ENCODE peak calls at places on chromosome 18, in four cellular contexts. B, J, S and U are unnamed samples.

GRCh38 chr18:55372205-55372604 is 215.8 kb downstream of the TCF4 start:
- DNase-seq in B (no peak), S (no peak), J (no peak), U (no peak)

GRCh38 chr18:24515721-24516120 is 55.3 kb downstream of the HRH4 start:
- DNase-seq in J (no peak), S (no peak), B (no peak), U (no peak)

GRCh38 chr18:74396252-74397204 is 60.6 kb downstream of the DIPK1C start:
- DNase-seq in S (no peak), B (no peak), J (no peak), U (no peak)

GRCh38 chr18:54453996-54454395 is 96.3 kb downstream of the C18orf54 start:
- DNase-seq in S (no peak), B (no peak), J (no peak), U (no peak)

GRCh38 chr18:78788161-78788560 is 191.5 kb upstream of the SALL3 start:
- DNase-seq in J (no peak), B (no peak), S (no peak), U (no peak)

GRCh38 chr18:22556271-22556990 is 138.7 kb upstream of the CTAGE1 start:
- DNase-seq in B (no peak), J (peak), S (no peak), U (no peak)

GRCh38 chr18:31185551-31185950 is 22.9 kb upstream of the DSC1 start:
- DNase-seq in B (no peak), S (no peak), J (peak), U (no peak)

GRCh38 chr18:44579745-44580144 is 100.9 kb upstream of the SETBP1 start:
- DNase-seq in J (no peak), B (no peak), S (no peak), U (no peak)

GRCh38 chr18:13112982-13113381 is 105.6 kb upstream of the LDLRAD4 start:
- DNase-seq in J (peak), B (peak), S (no peak), U (no peak)

GRCh38 chr18:30623401-30624065 is 419.0 kb downstream of the DSC3 start:
- DNase-seq in S (no peak), B (no peak), J (peak), U (no peak)

GRCh38 chr18:79164696-79165095 is 95.5 kb downstream of the ATP9B start:
- DNase-seq in S (no peak), J (no peak), B (peak), U (no peak)

GRCh38 chr18:79611040-79611681 is 68.4 kb upstream of the CTDP1 start:
- DNase-seq in J (peak), S (no peak), B (peak), U (no peak)

GRCh38 chr18:74519320-74520095 is 14.8 kb upstream of the CNDP1 start:
- DNase-seq in B (no peak), J (no peak), S (no peak), U (no peak)

GRCh38 chr18:9862686-9863085 is 23.1 kb upstream of the TXNDC2 start:
- DNase-seq in B (no peak), J (no peak), S (no peak), U (no peak)

GRCh38 chr18:74073957-74074356 is 73.7 kb downstream of the FBXO15 start:
- DNase-seq in J (no peak), B (no peak), S (no peak), U (no peak)

GRCh38 chr18:13284330-13285027 is 65.9 kb downstream of the LDLRAD4 start:
- DNase-seq in J (no peak), S (no peak), B (no peak), U (no peak)

GRCh38 chr18:2891526-2892431 is 45.0 kb downstream of the EMILIN2 start:
- DNase-seq in B (no peak), S (no peak), J (no peak), U (no peak)

GRCh38 chr18:386950-387349 is 113.6 kb downstream of the COLEC12 start:
- DNase-seq in S (no peak), B (no peak), J (no peak), U (no peak)

GRCh38 chr18:8657873-8658521 is 47.4 kb upstream of the MTCL1 start:
- DNase-seq in S (no peak), J (peak), B (peak), U (no peak)

DNA sequence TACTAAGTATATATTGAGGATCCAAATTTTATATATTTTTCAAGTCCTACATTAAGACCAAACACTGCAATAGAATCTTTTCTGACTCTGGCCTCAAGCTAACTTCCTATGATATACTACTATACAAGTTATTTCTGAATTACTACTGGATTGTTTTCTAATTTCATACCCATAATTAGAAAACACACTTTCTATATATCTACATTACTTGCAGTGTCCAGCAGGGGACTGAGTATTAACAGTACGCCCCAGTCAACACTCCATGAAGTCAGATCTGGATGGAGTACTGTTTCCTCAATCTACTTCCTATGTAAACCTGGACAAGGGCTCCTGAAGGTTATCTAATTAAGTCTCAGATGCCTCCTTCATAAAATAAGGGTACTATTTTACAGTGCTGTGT is 26.5 kb downstream of the RMP24 start:
- DNase-seq in J (no peak), S (no peak), B (no peak), U (no peak)
- TF ChIP-seq CTCF in J (peak), S (peak), B (peak), U (peak)

GRCh38 chr18:70414315-70414714 is 125.5 kb downstream of the SOCS6 start:
- DNase-seq in J (no peak), S (no peak), B (no peak), U (no peak)

GRCh38 chr18:70415823-70416488 is 127.1 kb downstream of the SOCS6 start:
- DNase-seq in B (peak), J (no peak), S (no peak), U (no peak)

GRCh38 chr18:70411307-70411706 is 122.5 kb downstream of the SOCS6 start:
- DNase-seq in S (no peak), J (no peak), B (no peak), U (no peak)

GRCh38 chr18:70413455-70413854 is 124.6 kb downstream of the SOCS6 start:
- DNase-seq in J (no peak), S (no peak), B (peak), U (no peak)

DNA sequence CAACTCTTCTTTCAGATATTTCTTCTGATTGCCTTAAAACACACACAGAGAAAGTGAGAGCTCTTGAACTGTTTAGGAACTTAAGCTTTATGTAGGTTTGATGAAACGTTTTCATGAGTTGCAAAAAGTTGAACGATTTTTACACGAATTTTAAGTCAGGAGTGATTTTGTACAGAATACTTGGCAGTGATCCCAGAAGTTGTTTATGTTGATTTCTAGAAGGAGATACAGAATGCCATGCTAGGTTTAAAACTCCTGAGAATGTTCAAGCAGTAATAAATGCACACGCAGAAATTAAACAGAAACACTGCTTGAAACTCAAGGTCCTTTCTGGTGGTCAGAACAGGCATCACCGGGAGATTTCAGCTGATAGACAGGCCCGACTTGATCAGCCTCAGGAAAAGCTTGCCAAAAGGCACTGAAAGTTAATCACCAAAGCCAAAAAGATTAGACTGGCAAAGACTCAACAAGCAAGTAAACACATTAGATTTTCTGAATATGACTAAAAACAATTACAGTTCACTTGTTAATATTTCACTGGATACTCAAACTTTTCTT is 123.1 kb downstream of the SOCS6 start:
- DNase-seq in J (no peak), B (no peak), S (no peak), U (no peak)
- TF ChIP-seq CTCF in J (no peak), B (no peak), S (no peak), U (no peak)

DNA sequence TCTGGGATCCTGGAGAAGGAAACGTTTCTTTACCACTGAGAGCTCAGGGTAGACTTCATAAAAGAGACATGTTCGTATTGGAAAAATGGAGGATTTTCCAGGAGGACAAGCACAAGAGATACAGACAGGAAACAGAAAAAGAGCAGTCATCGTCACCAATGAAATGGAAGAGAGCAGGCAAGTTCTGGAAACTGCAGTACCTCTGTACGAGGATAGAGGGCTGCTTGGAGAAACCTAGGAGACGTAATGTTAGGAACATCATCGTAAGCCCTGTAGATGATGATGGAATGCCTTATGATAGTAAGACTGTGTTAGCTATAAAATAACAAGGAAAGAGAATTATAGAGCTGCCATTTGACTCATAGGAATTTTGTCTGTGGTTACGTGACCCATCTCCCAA is 121.1 kb upstream of the KLHL14 start:
- DNase-seq in S (no peak), J (no peak), B (no peak), U (no peak)
- TF ChIP-seq CTCF in S (no peak), J (peak), B (no peak), U (no peak)

GRCh38 chr18:77705301-77705700 is 455.7 kb downstream of the GALR1 start:
- DNase-seq in S (no peak), B (no peak), J (no peak), U (no peak)

GRCh38 chr18:77709107-77709506 is 459.5 kb downstream of the GALR1 start:
- DNase-seq in S (no peak), B (no peak), J (no peak), U (no peak)

GRCh38 chr18:77716282-77716681 is 466.6 kb downstream of the GALR1 start:
- DNase-seq in B (no peak), J (no peak), S (no peak), U (no peak)

GRCh38 chr18:77714716-77715115 is 465.1 kb downstream of the GALR1 start:
- DNase-seq in J (no peak), S (no peak), B (no peak), U (no peak)

GRCh38 chr18:77711096-77711495 is 461.4 kb downstream of the GALR1 start:
- DNase-seq in J (no peak), S (no peak), B (no peak), U (no peak)
- TF ChIP-seq CTCF in J (peak), S (no peak), B (peak), U (no peak)

GRCh38 chr18:46718501-46719341 is 38.1 kb downstream of the ST8SIA5 start:
- DNase-seq in J (peak), B (peak), S (no peak), U (no peak)

GRCh38 chr18:46720092-46720491 is 36.8 kb downstream of the ST8SIA5 start:
- DNase-seq in B (no peak), S (no peak), J (no peak), U (no peak)

GRCh38 chr18:46721331-46721730 is 35.5 kb downstream of the ST8SIA5 start:
- DNase-seq in S (no peak), J (no peak), B (no peak), U (no peak)

GRCh38 chr18:46720521-46720920 is 36.3 kb downstream of the ST8SIA5 start:
- DNase-seq in J (no peak), B (peak), S (no peak), U (no peak)

DNA sequence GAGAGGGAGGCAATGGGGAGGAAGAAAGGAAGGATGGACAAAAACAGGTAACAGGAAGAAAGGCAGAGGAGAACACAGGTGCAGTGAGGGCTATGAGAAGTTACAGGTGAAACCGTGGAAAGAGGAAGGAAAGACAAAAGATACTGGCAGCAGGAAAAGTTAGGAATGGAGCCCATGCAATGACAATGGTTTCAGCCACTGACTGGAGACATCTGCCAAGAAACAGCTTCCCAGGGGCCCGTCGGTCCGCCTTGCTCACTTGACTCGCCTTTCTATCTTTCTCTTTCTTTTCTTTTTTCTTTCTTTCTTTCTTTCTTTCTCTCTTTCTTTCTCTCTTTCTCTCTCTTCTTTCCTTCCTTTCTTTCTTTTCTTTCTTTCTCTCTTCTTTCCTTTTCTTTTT is 37.5 kb downstream of the ST8SIA5 start:
- DNase-seq in J (no peak), S (no peak), B (no peak), U (no peak)
- TF ChIP-seq CTCF in J (no peak), S (no peak), B (no peak), U (no peak)

GRCh38 chr18:63336366-63337099 is 17.0 kb upstream of the BCL2 start:
- DNase-seq in B (peak), S (no peak), J (peak), U (no peak)

GRCh38 chr18:63342206-63342605 is 22.6 kb upstream of the BCL2 start:
- DNase-seq in S (no peak), J (peak), B (peak), U (no peak)

GRCh38 chr18:63344918-63345317 is 22.1 kb downstream of the KDSR start:
- DNase-seq in B (no peak), S (no peak), J (no peak), U (no peak)

GRCh38 chr18:63344263-63344662 is 22.7 kb downstream of the KDSR start:
- DNase-seq in J (no peak), B (no peak), S (no peak), U (no peak)

GRCh38 chr18:63339920-63340484 is 20.4 kb upstream of the BCL2 start:
- DNase-seq in J (peak), B (peak), S (no peak), U (no peak)
- TF ChIP-seq CTCF in J (peak), B (peak), S (peak), U (no peak)